ENCODE peak calls at places on chromosomes 1 and 21, in four cellular contexts. T is Calu3, W is KG1, X is Panc1. S is an unnamed sample.

GRCh38 chr21:17514124-17514481 is 1.3 kb downstream of the CXADR start:
- DNase-seq in T (no peak), W (no peak), X (no peak), S (no peak)

GRCh38 chr21:43726686-43727570 is 8.0 kb downstream of the PDXK start:
- DNase-seq in T (peak), W (no peak), X (no peak), S (no peak)

GRCh38 chr1:225450491-225451191 is 22.8 kb upstream of the LBR start:
- DNase-seq in T (no peak), W (no peak), X (no peak), S (no peak)

GRCh38 chr1:22131875-22132486 is 10.9 kb downstream of the WNT4 start:
- DNase-seq in T (peak), W (no peak), X (no peak), S (peak)

GRCh38 chr1:1246601-1247340 is at the start of gene C1QTNF12:
- DNase-seq in T (no peak), W (no peak), X (no peak), S (no peak)

GRCh38 chr1:41739061-41739955 is 179.4 kb downstream of the HIVEP3 start:
- DNase-seq in T (no peak), W (peak), X (no peak), S (peak)

GRCh38 chr21:44846485-44847260 is 26.8 kb downstream of the PTTG1IP start:
- DNase-seq in T (no peak), W (no peak), X (no peak), S (no peak)

GRCh38 chr1:192066202-192066601 is 92.1 kb upstream of the RGS18 start:
- DNase-seq in T (no peak), W (no peak), X (no peak), S (no peak)

GRCh38 chr21:41374177-41374712 is 12.4 kb downstream of the MX2 start:
- DNase-seq in T (no peak), W (no peak), X (no peak), S (no peak)

GRCh38 chr1:14706656-14707055 is 108.2 kb downstream of the KAZN start:
- DNase-seq in T (no peak), W (peak), X (no peak), S (no peak)

GRCh38 chr21:45041351-45041805 is 33.0 kb upstream of the ADARB1 start:
- DNase-seq in T (no peak), W (no peak), X (no peak), S (no peak)

GRCh38 chr1:116899529-116899928 is 10.2 kb upstream of the PTGFRN start:
- DNase-seq in T (no peak), W (no peak), X (no peak), S (no peak)

GRCh38 chr1:12595839-12596821 is 21.9 kb downstream of the DHRS3 start:
- DNase-seq in T (peak), W (no peak), X (no peak), S (no peak)

GRCh38 chr1:74065081-74065480 is 132.9 kb downstream of the LRRIQ3 start:
- DNase-seq in T (no peak), W (no peak), X (no peak), S (no peak)

GRCh38 chr1:235993652-235994051 is 71.2 kb downstream of the NID1 start:
- DNase-seq in T (no peak), W (no peak), X (no peak), S (no peak)

GRCh38 chr21:25700741-25701140 is 34.0 kb downstream of the ATP5PF start:
- DNase-seq in T (no peak), W (no peak), X (no peak), S (no peak)

GRCh38 chr1:243482237-243483022 is 226.6 kb downstream of the SDCCAG8 start:
- DNase-seq in T (peak), W (no peak), X (no peak), S (no peak)

GRCh38 chr1:209936125-209936524 is 1.9 kb upstream of the SYT14 start:
- DNase-seq in T (no peak), W (no peak), X (no peak), S (no peak)

GRCh38 chr1:147907786-147908509 is 5.4 kb downstream of the GJA8 start:
- DNase-seq in T (no peak), W (no peak), X (no peak), S (no peak)

GRCh38 chr1:44029260-44029910 is 1.9 kb downstream of the SLC6A9 start:
- DNase-seq in T (no peak), W (no peak), X (no peak), S (no peak)

GRCh38 chr21:38352536-38353219 is 95.9 kb downstream of the KCNJ15 start:
- DNase-seq in T (peak), W (peak), X (no peak), S (no peak)

GRCh38 chr1:175192630-175193338 is at the start of gene KIAA0040:
- DNase-seq in T (peak), W (no peak), X (no peak), S (peak)

GRCh38 chr1:11484321-11484655 is 5.3 kb downstream of the DISP3 start:
- DNase-seq in T (no peak), W (no peak), X (no peak), S (no peak)

GRCh38 chr1:232301246-232301645 is 328.7 kb downstream of the SIPA1L2 start:
- DNase-seq in T (no peak), W (no peak), X (no peak), S (no peak)

GRCh38 chr1:36572906-36573305 is 90.2 kb upstream of the CSF3R start:
- DNase-seq in T (no peak), W (no peak), X (no peak), S (no peak)

GRCh38 chr1:9784508-9785133 is 39.1 kb downstream of the CLSTN1 start:
- DNase-seq in T (peak), W (peak), X (peak), S (peak)

S was measured in GM06990.